ENCODE peak calls at places on chromosomes 6 and 20, in six cellular contexts. L is HCT116, R is transverse colon, N is breast epithelium, J is stomach, Q is HL-60. H is an unnamed sample.

GRCh38 chr6:170393807-170394399 is 87.3 kb downstream of the FAM120B start:
- DNase-seq in L (no peak), R (no peak), J (no peak), Q (no peak), N (no peak), H (no peak)

GRCh38 chr6:145139451-145139850 is 595.9 kb downstream of the EPM2A start:
- DNase-seq in N (no peak), J (no peak), Q (no peak), L (no peak), R (no peak), H (no peak)

GRCh38 chr6:131948692-131949614 is 2.2 kb downstream of the CCN2 start:
- DNase-seq in N (no peak), J (no peak), Q (no peak), R (no peak), L (no peak), H (no peak)

GRCh38 chr6:16752206-16752867 is 8.9 kb downstream of the ATXN1 start:
- DNase-seq in R (no peak), L (no peak), N (no peak), Q (peak; percentile 80), J (no peak), H (no peak)

GRCh38 chr20:62899633-62900051 is 26.7 kb downstream of the DIDO1 start:
- DNase-seq in Q (no peak), N (no peak), J (no peak), L (no peak), R (peak; percentile 42), H (no peak)

GRCh38 chr6:46501136-46502089 is 10.2 kb upstream of the RCAN2 start:
- DNase-seq in R (no peak), L (no peak), Q (no peak), J (no peak), N (no peak), H (no peak)

GRCh38 chr6:115908906-115909559 is 151.7 kb downstream of the FRK start:
- DNase-seq in N (no peak), R (no peak), Q (no peak), L (no peak), J (no peak), H (no peak)

GRCh38 chr6:80214436-80215022 is 108.1 kb downstream of the BCKDHB start:
- DNase-seq in L (peak; percentile 22), R (peak; percentile 11), Q (no peak), J (peak; percentile 30), N (no peak), H (peak; percentile 10)

GRCh38 chr20:10634683-10635411 is 39.0 kb downstream of the JAG1 start:
- DNase-seq in L (no peak), N (no peak), Q (no peak), J (no peak), R (no peak), H (peak; percentile 54)

GRCh38 chr6:44285552-44286284 is 15.5 kb downstream of the TMEM151B start:
- DNase-seq in J (no peak), L (no peak), R (no peak), Q (no peak), N (no peak), H (no peak)

GRCh38 chr6:30329331-30329730 is 2.6 kb downstream of the TRIM39 start:
- DNase-seq in L (no peak), N (no peak), Q (peak; percentile 95), J (peak; percentile 30), R (no peak), H (no peak)

GRCh38 chr6:54847799-54848597 is 1.4 kb downstream of the FAM83B start:
- DNase-seq in R (no peak), L (peak; percentile 32), Q (no peak), N (no peak), J (no peak), H (peak; percentile 12)

GRCh38 chr20:51380401-51381385 is 161.8 kb downstream of the NFATC2 start:
- DNase-seq in R (no peak), L (no peak), Q (no peak), N (no peak), J (no peak), H (no peak)

GRCh38 chr20:346640-347316 is at the start of gene NRSN2:
- DNase-seq in N (no peak), L (no peak), R (peak; percentile 61), Q (no peak), J (peak; percentile 60), H (peak; percentile 47)

GRCh38 chr6:142271476-142271875 is 30.3 kb upstream of the ADGRG6 start:
- DNase-seq in N (no peak), L (no peak), Q (no peak), J (no peak), R (no peak), H (no peak)

GRCh38 chr6:103893082-103893481 is 966.6 kb downstream of the HACE1 start:
- DNase-seq in Q (no peak), R (no peak), L (no peak), J (no peak), N (no peak), H (no peak)

GRCh38 chr6:17120019-17120418 is 18.2 kb downstream of the STMND1 start:
- DNase-seq in N (no peak), L (no peak), R (no peak), J (no peak), Q (no peak), H (no peak)

GRCh38 chr20:58130574-58130973 is 97.9 kb downstream of the ANKRD60 start:
- DNase-seq in L (no peak), N (no peak), J (no peak), R (no peak), Q (no peak), H (no peak)

GRCh38 chr6:72769459-72770125 is 147.7 kb downstream of the KCNQ5 start:
- DNase-seq in N (no peak), J (no peak), L (no peak), R (no peak), Q (no peak), H (no peak)

GRCh38 chr20:1272368-1273155 is 6.5 kb downstream of the SNPH start:
- DNase-seq in Q (no peak), J (peak; percentile 58), R (no peak), N (no peak), L (no peak), H (no peak)

GRCh38 chr20:17660667-17661066 is 21.4 kb downstream of the RRBP1 start:
- DNase-seq in L (no peak), N (no peak), Q (no peak), R (no peak), J (no peak), H (no peak)

GRCh38 chr6:77454386-77454785 is 8.9 kb downstream of the HTR1B start:
- DNase-seq in L (no peak), Q (no peak), N (no peak), R (no peak), J (no peak), H (no peak)

GRCh38 chr6:166955121-166955864 is 1.1 kb downstream of the RNASET2 start:
- DNase-seq in N (no peak), J (peak; percentile 49), Q (peak; percentile 62), R (peak; percentile 66), L (no peak), H (no peak)

GRCh38 chr20:10578607-10579006 is 95.2 kb downstream of the JAG1 start:
- DNase-seq in Q (no peak), N (no peak), J (no peak), L (peak; percentile 64), R (no peak), H (no peak)

GRCh38 chr6:37765182-37765780 is 54.2 kb upstream of the ZFAND3 start:
- DNase-seq in Q (no peak), J (peak; percentile 50), L (no peak), N (no peak), R (no peak), H (no peak)

GRCh38 chr6:157329829-157330228 is 6.5 kb upstream of the TMEM242 start:
- DNase-seq in Q (no peak), J (no peak), N (no peak), R (no peak), L (no peak), H (no peak)

GRCh38 chr20:41476013-41476441 is 109.4 kb upstream of the EMILIN3 start:
- DNase-seq in L (no peak), R (peak; percentile 16), N (no peak), Q (no peak), J (peak; percentile 45), H (peak; percentile 15)

GRCh38 chr6:158158748-158159147 is 9.3 kb downstream of the SERAC1 start:
- DNase-seq in J (no peak), Q (no peak), L (no peak), R (no peak), N (no peak), H (no peak)

GRCh38 chr6:99114769-99115406 is 167.1 kb upstream of the FBXL4 start:
- DNase-seq in Q (no peak), J (no peak), N (no peak), L (no peak), R (no peak), H (no peak)
- H3K4me3 ChIP-seq in Q (no peak overlapping the region), J (no peak overlapping the region), N (no peak overlapping the region), L (no peak overlapping the region), R (no peak overlapping the region), H (no peak overlapping the region)

GRCh38 chr20:54431545-54431944 is 43.8 kb upstream of the DOK5 start:
- DNase-seq in N (no peak), J (no peak), L (no peak), Q (no peak), R (no peak), H (no peak)
- TF ChIP-seq CTCF in N (no peak), J (no peak), L (no peak), Q (no peak), R (no peak), H (no peak)

GRCh38 chr6:168012431-168013249 is 15.2 kb downstream of the KIF25 start:
- DNase-seq in R (no peak), L (no peak), N (no peak), Q (no peak), J (no peak), H (no peak)
- TF ChIP-seq POLR2AphosphoS5 in R (no peak), L (no peak), N (no peak), Q (no peak), J (no peak), H (no peak)

GRCh38 chr6:3403244-3404154 is 53.4 kb downstream of the SLC22A23 start:
- DNase-seq in J (peak; percentile 82), L (no peak), Q (no peak), N (no peak), R (peak; percentile 83), H (peak; percentile 42)
- H3K4me3 ChIP-seq in J (peak overlapping the region; percentile 9), L (no peak overlapping the region), Q (no peak overlapping the region), N (no peak overlapping the region), R (no peak overlapping the region), H (no peak overlapping the region)

GRCh38 chr20:49543071-49543857 is 24.7 kb downstream of the PTGIS start:
- DNase-seq in J (no peak), N (no peak), L (no peak), Q (no peak), R (no peak), H (no peak)

GRCh38 chr20:49548371-49548947 is 19.5 kb downstream of the PTGIS start:
- DNase-seq in Q (no peak), L (no peak), N (no peak), J (no peak), R (no peak), H (no peak)

GRCh38 chr20:49543858-49544437 is 24.0 kb downstream of the PTGIS start:
- DNase-seq in N (no peak), Q (no peak), L (no peak), R (no peak), J (no peak), H (no peak)

GRCh38 chr20:49544535-49544934 is 23.4 kb downstream of the PTGIS start:
- DNase-seq in N (no peak), L (no peak), R (no peak), Q (no peak), J (no peak), H (no peak)

DNA sequence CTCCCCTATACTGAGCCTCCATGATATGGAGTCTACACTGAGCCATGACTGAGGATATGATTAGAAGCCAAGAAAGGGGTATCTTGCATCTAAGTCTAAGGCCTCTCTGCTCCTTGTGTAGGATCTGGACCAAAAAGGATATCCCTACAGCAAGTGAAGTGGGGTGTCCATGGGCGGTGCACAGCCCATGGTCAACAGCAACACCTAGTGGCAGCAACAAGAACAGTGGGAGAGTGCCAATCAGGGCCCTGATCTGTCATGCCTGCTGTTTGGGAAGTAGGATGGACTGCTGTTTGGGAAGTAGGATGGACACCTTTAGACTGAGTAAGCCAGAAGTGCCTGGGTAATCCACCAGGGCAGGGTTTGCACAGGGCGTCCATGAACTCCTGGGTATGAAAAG is 22.4 kb downstream of the PTGIS start:
- DNase-seq in R (no peak), L (no peak), N (no peak), J (no peak), Q (no peak), H (no peak)
- TF ChIP-seq CTCF in R (no peak), L (peak; percentile 71), N (no peak), J (no peak), Q (peak; percentile 22), H (no peak)